ENCODE peak calls at places on chromosomes 16 and 17, in nine cellular contexts. O is spleen; F is nephron progenitor cell; A is activated T-cell treated with anti-CD3 and anti-CD28 coated beads, Interleukin-2, amount 50 U/mL, for 72 hours; Q is stimulated activated CD4-positive, alpha-beta T cell treated with anti-CD3 and anti-CD28 coated beads, Interleukin-2, amount 100 ng/mL, for 48 hours; P is left ventricle myocardium inferior; N is anterior cingulate cortex; K is Ammon's horn; B is epithelial cell of esophagus. E is an unnamed sample.

GRCh38 chr17:79835953-79836951 is 3.0 kb downstream of the CBX4 start:
- DNase-seq in K (no peak), N (no peak), Q (no peak), P (no peak), O (peak; percentile 85), A (no peak), B (peak; percentile 67), F (peak; percentile 52), E (peak; percentile 99)

GRCh38 chr17:6465206-6466003 is 21.1 kb downstream of the PIMREG start:
- DNase-seq in O (no peak), P (no peak), K (no peak), F (no peak), A (no peak), N (no peak), B (no peak), Q (no peak), E (no peak)

GRCh38 chr16:51924744-51925143 is 622.2 kb downstream of the TOX3 start:
- DNase-seq in Q (no peak), O (no peak), N (no peak), B (no peak), P (no peak), F (no peak), K (no peak), A (no peak), E (no peak)

GRCh38 chr17:64632193-64632592 is 29.9 kb downstream of the SMURF2 start:
- DNase-seq in O (no peak), F (no peak), Q (no peak), K (no peak), N (no peak), P (no peak), B (no peak), A (no peak), E (no peak)

GRCh38 chr17:77847211-77848085 is 111.1 kb upstream of the TNRC6C start:
- DNase-seq in B (no peak), A (no peak), O (peak; percentile 67), F (no peak), Q (no peak), N (no peak), P (peak; percentile 8), K (no peak), E (no peak)

GRCh38 chr17:18321309-18321708 is 6.2 kb downstream of the SMCR8 start:
- DNase-seq in A (no peak), O (peak; percentile 42), N (no peak), K (no peak), F (no peak), Q (no peak), B (peak; percentile 32), P (no peak), E (no peak)

GRCh38 chr17:16989230-16989952 is 17.5 kb upstream of the TNFRSF13B start:
- DNase-seq in O (no peak), A (no peak), N (no peak), P (no peak), B (no peak), Q (no peak), K (no peak), F (no peak), E (no peak)

GRCh38 chr16:2091722-2092620 is 43.7 kb downstream of the PKD1 start:
- DNase-seq in O (no peak), F (no peak), Q (no peak), B (no peak), P (no peak), K (no peak), N (no peak), A (no peak), E (no peak)

GRCh38 chr16:29821663-29822115 is 1.4 kb downstream of the MVP start:
- DNase-seq in N (no peak), Q (no peak), F (no peak), K (no peak), B (peak; percentile 78), A (no peak), P (no peak), O (no peak), E (no peak)

GRCh38 chr16:48903054-48903453 is 293.1 kb upstream of the N4BP1 start:
- DNase-seq in N (no peak), F (no peak), O (no peak), B (no peak), P (no peak), A (no peak), Q (no peak), K (no peak), E (no peak)

GRCh38 chr17:66549312-66549705 is 246.9 kb downstream of the PRKCA start:
- DNase-seq in N (no peak), F (no peak), K (no peak), A (no peak), Q (no peak), P (no peak), O (no peak), B (no peak), E (no peak)

GRCh38 chr17:49901460-49902331 is 53.8 kb upstream of the TAC4 start:
- DNase-seq in P (no peak), N (no peak), A (no peak), Q (no peak), K (no peak), O (no peak), F (peak; percentile 57), B (peak; percentile 55), E (peak; percentile 67)

GRCh38 chr16:84088695-84089395 is 27.9 kb downstream of the MBTPS1 start:
- DNase-seq in F (no peak), K (no peak), A (peak; percentile 56), P (peak; percentile 69), O (peak; percentile 83), Q (peak; percentile 37), B (peak; percentile 16), N (no peak), E (peak; percentile 81)

GRCh38 chr17:69733171-69734014 is 318.9 kb downstream of the MAP2K6 start:
- DNase-seq in N (no peak), K (peak; percentile 4), F (no peak), P (peak; percentile 22), A (no peak), B (peak; percentile 96), Q (no peak), O (no peak), E (no peak)

GRCh38 chr16:46568472-46569230 is 52.5 kb downstream of the SHCBP1 start:
- DNase-seq in P (no peak), K (no peak), B (no peak), F (no peak), O (no peak), A (no peak), Q (no peak), N (no peak), E (no peak)

GRCh38 chr17:82493517-82493840 is 26.1 kb upstream of the FOXK2 start:
- DNase-seq in N (no peak), B (no peak), F (no peak), K (no peak), P (no peak), A (no peak), O (no peak), Q (no peak), E (no peak)

GRCh38 chr17:31674717-31675349 is 184.2 kb downstream of the COPRS start:
- DNase-seq in N (no peak), B (peak; percentile 94), F (no peak), O (no peak), Q (no peak), A (no peak), P (no peak), K (no peak), E (no peak)

GRCh38 chr17:41500131-41500911 is 5.1 kb downstream of the KRT13 start:
- DNase-seq in P (no peak), A (no peak), K (no peak), Q (no peak), O (no peak), B (peak; percentile 79), N (no peak), F (no peak), E (no peak)

GRCh38 chr17:29042679-29043538 is at the start of gene PIPOX:
- DNase-seq in Q (no peak), O (no peak), F (no peak), N (peak; percentile 76), P (no peak), A (no peak), B (peak; percentile 20), K (peak; percentile 75), E (no peak)

GRCh38 chr17:81961087-81961514 is at the start of gene NOTUM:
- DNase-seq in K (no peak), O (no peak), P (no peak), B (no peak), A (no peak), F (peak; percentile 71), N (no peak), Q (no peak), E (no peak)

GRCh38 chr16:19703218-19703617 is 14.8 kb downstream of the KNOP1 start:
- DNase-seq in N (no peak), P (no peak), A (no peak), B (no peak), O (no peak), F (no peak), Q (no peak), K (no peak), E (no peak)

GRCh38 chr17:45430738-45431530 is 1.7 kb downstream of the ARHGAP27 start:
- DNase-seq in K (no peak), F (no peak), P (no peak), Q (no peak), A (peak; percentile 49), N (no peak), O (peak; percentile 89), B (peak; percentile 90), E (peak; percentile 96)

GRCh38 chr16:68951991-68952877 is 108.9 kb downstream of the TANGO6 start:
- DNase-seq in P (no peak), K (no peak), O (no peak), Q (no peak), B (peak; percentile 85), N (no peak), F (no peak), A (no peak), E (no peak)

GRCh38 chr17:51372345-51373004 is 112.1 kb downstream of the UTP18 start:
- DNase-seq in O (no peak), P (no peak), K (peak; percentile 92), F (no peak), Q (no peak), A (no peak), B (peak; percentile 70), N (peak; percentile 77), E (peak; percentile 22)

GRCh38 chr16:2056077-2056476 is 8.3 kb downstream of the TSC2 start:
- DNase-seq in P (no peak), Q (no peak), K (no peak), O (no peak), F (no peak), B (no peak), A (no peak), N (peak; percentile 17), E (no peak)